ENCODE peak calls at places on chromosomes 6 and 20, in eight cellular contexts. L is esophagus squamous epithelium, F is fibroblast of the aortic adventitia, T is lower lobe of right lung, B is body of pancreas, I is fibroblast of pulmonary artery, A is adrenal gland, P is HFF-Myc. G is an unnamed sample.

GRCh38 chr6:31203345-31203979 is 33.0 kb upstream of the POU5F1 start:
- DNase-seq in F (peak; percentile 39), T (no peak), B (peak; percentile 53), A (no peak), I (peak; percentile 26), L (no peak), P (peak; percentile 51), G (no peak)

GRCh38 chr20:64109831-64110391 is 2.5 kb upstream of the NPBWR2 start:
- DNase-seq in L (no peak), I (no peak), P (no peak), T (peak; percentile 20), F (no peak), A (no peak), B (no peak), G (peak; percentile 85)

GRCh38 chr20:40668449-40669228 is 20.4 kb downstream of the MAFB start:
- DNase-seq in I (no peak), A (no peak), B (no peak), F (no peak), L (no peak), T (no peak), P (no peak), G (peak; percentile 78)

GRCh38 chr6:106870824-106871300 is 103.7 kb downstream of the CD24 start:
- DNase-seq in P (no peak), A (no peak), I (peak; percentile 47), L (no peak), T (no peak), F (peak; percentile 83), B (no peak), G (no peak)

GRCh38 chr6:148874698-148875293 is 128.0 kb downstream of the UST start:
- DNase-seq in F (peak; percentile 48), A (no peak), P (no peak), T (no peak), L (no peak), B (no peak), I (peak; percentile 50), G (no peak)

GRCh38 chr6:146357578-146358340 is 185.9 kb upstream of the RAB32 start:
- DNase-seq in P (peak; percentile 47), F (peak; percentile 96), B (no peak), I (peak; percentile 87), L (no peak), T (no peak), A (no peak), G (peak; percentile 54)

GRCh38 chr6:13099771-13100170 is 228.6 kb downstream of the TBC1D7 start:
- DNase-seq in T (no peak), P (no peak), I (no peak), A (no peak), B (no peak), L (no peak), F (no peak), G (no peak)

GRCh38 chr6:135002229-135002844 is 52.3 kb downstream of the HBS1L start:
- DNase-seq in P (no peak), T (no peak), B (no peak), F (peak; percentile 46), I (peak; percentile 50), L (no peak), A (no peak), G (no peak)

GRCh38 chr6:46258249-46258648 is 87.5 kb upstream of the ENPP5 start:
- DNase-seq in I (no peak), B (no peak), P (no peak), A (no peak), F (no peak), T (no peak), L (no peak), G (no peak)

GRCh38 chr6:134724653-134725340 is 225.1 kb downstream of the ALDH8A1 start:
- DNase-seq in B (no peak), I (peak; percentile 24), P (peak; percentile 54), L (no peak), T (no peak), F (no peak), A (no peak), G (no peak)

GRCh38 chr6:108732101-108732870 is 115.9 kb upstream of the ARMC2 start:
- DNase-seq in A (no peak), L (no peak), I (no peak), T (no peak), P (no peak), F (peak; percentile 46), B (no peak), G (peak; percentile 76)

GRCh38 chr20:4373454-4373853 is 348.3 kb upstream of the PRND start:
- DNase-seq in L (no peak), I (no peak), F (no peak), A (no peak), B (no peak), P (no peak), T (no peak), G (no peak)

GRCh38 chr6:12490904-12491571 is 200.9 kb downstream of the EDN1 start:
- DNase-seq in P (peak; percentile 72), T (no peak), I (peak; percentile 94), L (no peak), F (peak; percentile 98), B (no peak), A (peak; percentile 82), G (peak; percentile 62)

GRCh38 chr20:1392443-1392692 is 486 bp downstream of the FKBP1A start:
- DNase-seq in B (no peak), I (no peak), P (no peak), F (no peak), L (no peak), A (no peak), T (no peak), G (no peak)

GRCh38 chr20:32473231-32474008 is 111.7 kb downstream of the NOL4L start:
- DNase-seq in I (no peak), B (no peak), L (no peak), P (no peak), T (no peak), F (no peak), A (no peak), G (no peak)

GRCh38 chr20:32470940-32471339 is 112.8 kb downstream of the ASXL1 start:
- DNase-seq in L (no peak), A (no peak), P (no peak), F (no peak), B (no peak), I (no peak), T (no peak), G (no peak)

GRCh38 chr20:32474009-32474716 is 111.0 kb downstream of the NOL4L start:
- DNase-seq in A (peak; percentile 48), F (no peak), L (no peak), T (no peak), B (peak; percentile 57), I (no peak), P (no peak), G (no peak)

GRCh38 chr20:32474717-32474966 is 110.5 kb downstream of the NOL4L start:
- DNase-seq in B (no peak), P (no peak), T (no peak), L (no peak), A (no peak), F (no peak), I (no peak), G (no peak)

GRCh38 chr20:32472581-32473207 is 112.4 kb downstream of the NOL4L start:
- DNase-seq in L (no peak), A (no peak), T (no peak), I (no peak), B (no peak), P (no peak), F (no peak), G (no peak)
- H3K4me3 ChIP-seq in L (no peak overlapping the region), A (peak overlapping the region; percentile 41), T (no peak overlapping the region), I (no peak overlapping the region), B (no peak overlapping the region), P (no peak overlapping the region), F (no peak overlapping the region), G (no peak overlapping the region)

GRCh38 chr6:161351855-161352254 is 78.0 kb upstream of the AGPAT4 start:
- DNase-seq in F (no peak), T (no peak), P (no peak), I (no peak), L (no peak), B (no peak), A (no peak), G (no peak)

GRCh38 chr6:161354956-161355355 is 81.1 kb upstream of the AGPAT4 start:
- DNase-seq in B (no peak), P (no peak), A (no peak), F (no peak), I (no peak), L (no peak), T (no peak), G (no peak)

GRCh38 chr6:161354241-161354840 is 80.5 kb upstream of the AGPAT4 start:
- DNase-seq in L (no peak), B (no peak), T (no peak), I (no peak), P (no peak), F (no peak), A (no peak), G (no peak)

GRCh38 chr6:161355731-161356130 is 81.9 kb upstream of the AGPAT4 start:
- DNase-seq in P (no peak), F (no peak), T (no peak), L (no peak), I (no peak), B (no peak), A (no peak), G (no peak)

DNA sequence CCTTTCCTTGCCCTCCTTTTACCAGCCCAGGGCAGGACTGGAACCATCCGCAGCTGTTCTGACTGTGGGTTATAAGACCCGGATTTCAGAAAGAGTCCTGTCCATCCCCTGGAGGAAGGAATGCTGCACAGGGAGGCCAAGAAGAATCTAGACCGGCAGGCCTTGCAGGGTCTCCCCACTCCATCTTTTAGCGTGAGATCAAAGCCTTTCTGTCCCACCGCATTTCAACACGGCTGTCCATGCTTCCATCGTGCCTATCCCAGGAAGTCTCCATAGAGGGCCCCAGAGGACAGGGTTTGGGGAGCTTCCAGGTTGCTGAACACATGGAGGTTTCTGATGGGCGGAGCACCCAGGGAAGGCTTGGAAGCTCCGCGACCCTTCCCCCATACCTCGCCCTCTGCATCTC is 79.3 kb upstream of the AGPAT4 start:
- DNase-seq in L (no peak), A (no peak), F (no peak), I (peak; percentile 16), T (no peak), P (peak; percentile 6), B (no peak), G (no peak)
- TF ChIP-seq CTCF in L (no peak), A (no peak), F (peak; percentile 25), I (peak; percentile 17), T (peak; percentile 20), P (no peak), B (peak; percentile 23), G (peak; percentile 17)

DNA sequence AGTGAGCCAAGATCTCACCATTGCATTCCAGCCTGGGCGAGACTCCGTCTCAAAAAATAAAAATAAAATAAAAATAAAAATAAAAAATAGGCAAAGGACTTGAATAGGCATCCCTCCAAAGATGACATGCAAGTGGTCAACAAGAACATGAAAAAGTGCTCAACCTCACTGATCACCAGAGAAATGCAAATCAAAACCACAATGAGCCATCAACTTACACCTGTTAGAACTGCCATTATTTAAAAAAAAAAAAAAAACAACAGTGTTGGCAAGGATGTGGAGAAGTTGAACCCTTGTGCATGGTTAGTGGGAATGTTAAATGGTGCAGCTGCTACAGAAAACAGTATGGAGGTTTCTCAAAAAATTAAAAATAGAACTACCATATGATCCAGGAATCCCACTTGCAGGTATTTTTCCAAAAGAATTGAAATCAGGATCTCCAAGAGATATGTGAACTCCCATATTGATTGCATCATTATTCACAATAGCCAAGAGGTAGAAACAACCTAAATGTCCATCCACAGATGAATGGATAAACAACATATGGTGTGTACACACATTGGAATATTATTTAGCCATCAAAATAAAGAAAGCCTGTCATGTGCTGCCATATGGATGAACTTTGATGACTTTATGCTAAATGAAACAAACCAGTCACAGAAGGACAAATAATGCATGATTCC is 2.8 kb downstream of the C20orf203 start:
- DNase-seq in F (no peak), T (no peak), I (no peak), L (no peak), P (no peak), B (no peak), A (no peak), G (no peak)
- H3K4me3 ChIP-seq in F (no peak overlapping the region), T (no peak overlapping the region), I (no peak overlapping the region), L (no peak overlapping the region), P (no peak overlapping the region), B (no peak overlapping the region), A (no peak overlapping the region), G (no peak overlapping the region)

GRCh38 chr20:16816192-16816591 is 68.0 kb downstream of the OTOR start:
- DNase-seq in P (no peak), L (no peak), A (no peak), I (no peak), F (no peak), T (no peak), B (no peak), G (no peak)
- TF ChIP-seq CTCF in P (no peak), L (no peak), A (no peak), I (no peak), F (no peak), T (no peak), B (no peak), G (no peak)

G was measured in RWPE2.